ENCODE peak calls at places on chromosomes 6 and 20, in four cellular contexts. O is HepG2, C is K562, L is HCT116. E is an unnamed sample.
A peak's percentile ranks its signal among the peaks of the same experiment; 100 is the strongest.

GRCh38 chr6:10478187-10479040 is 42.7 kb upstream of the GCNT2 start:
- DNase-seq in L (peak; percentile 41), C (peak; percentile 79), O (peak; percentile 58), E (peak; percentile 52)

GRCh38 chr6:14217728-14218637 is 100.4 kb downstream of the CD83 start:
- DNase-seq in L (no peak), O (peak; percentile 14), C (no peak), E (no peak)

GRCh38 chr20:24991897-24992419 is 593 bp downstream of the APMAP start:
- DNase-seq in C (peak; percentile 28), L (no peak), O (no peak), E (no peak)

GRCh38 chr20:25389381-25389857 is 1.2 kb downstream of the ABHD12 start:
- DNase-seq in C (peak; percentile 29), L (no peak), O (no peak), E (no peak)

GRCh38 chr20:34264141-34264540 is 22.9 kb downstream of the ASIP start:
- DNase-seq in L (no peak), C (no peak), O (no peak), E (no peak)

GRCh38 chr20:45020236-45020886 is 54.0 kb downstream of the STK4 start:
- DNase-seq in O (peak; percentile 41), L (no peak), C (no peak), E (no peak)

GRCh38 chr6:14077193-14077853 is 40.2 kb upstream of the CD83 start:
- DNase-seq in C (peak; percentile 25), O (no peak), L (no peak), E (no peak)

GRCh38 chr20:49028684-49029083 is 17.4 kb upstream of the CSE1L start:
- DNase-seq in C (peak; percentile 45), O (peak; percentile 58), L (no peak), E (no peak)

GRCh38 chr6:166760288-166760687 is 133.2 kb upstream of the RPS6KA2 start:
- DNase-seq in C (no peak), O (no peak), L (no peak), E (no peak)

GRCh38 chr6:133502451-133503259 is 261.5 kb downstream of the EYA4 start:
- DNase-seq in O (no peak), L (no peak), C (no peak), E (no peak)

GRCh38 chr6:25312703-25313102 is 33.5 kb downstream of the CARMIL1 start:
- DNase-seq in O (no peak), C (no peak), L (peak; percentile 13), E (no peak)

GRCh38 chr6:154766993-154767392 is 33.8 kb downstream of the SCAF8 start:
- DNase-seq in L (no peak), C (no peak), O (no peak), E (no peak)

GRCh38 chr20:17995967-17996819 is 27.4 kb downstream of the MGME1 start:
- DNase-seq in O (peak; percentile 70), C (peak; percentile 55), L (peak; percentile 26), E (no peak)

GRCh38 chr20:3754258-3754595 is 13.3 kb downstream of the ADISSP start:
- DNase-seq in L (no peak), O (no peak), C (no peak), E (no peak)

GRCh38 chr20:2691663-2692035 is 931 bp upstream of the EBF4 start:
- DNase-seq in O (no peak), C (no peak), L (no peak), E (no peak)

GRCh38 chr6:130769812-130770211 is 57.4 kb upstream of the SMLR1 start:
- DNase-seq in L (no peak), O (no peak), C (no peak), E (no peak)

GRCh38 chr20:50312682-50313187 is 122.1 kb downstream of the CEBPB start:
- DNase-seq in O (no peak), L (no peak), C (no peak), E (no peak)

GRCh38 chr6:41713161-41713649 is 22.2 kb downstream of the TFEB start:
- DNase-seq in O (no peak), L (no peak), C (no peak), E (no peak)

GRCh38 chr6:11509471-11509870 is 28.1 kb upstream of the TMEM170B start:
- DNase-seq in C (no peak), O (no peak), L (no peak), E (no peak)

GRCh38 chr6:39361657-39362486 is 39.4 kb upstream of the KCNK16 start:
- DNase-seq in L (peak; percentile 48), O (peak; percentile 45), C (peak; percentile 75), E (peak; percentile 38)

GRCh38 chr20:46717818-46718541 is 8.5 kb downstream of the SLC2A10 start:
- DNase-seq in L (no peak), C (no peak), O (no peak), E (no peak)

GRCh38 chr6:160132297-160132637 is 10.7 kb downstream of the SLC22A1 start:
- DNase-seq in L (no peak), C (no peak), O (no peak), E (no peak)

GRCh38 chr20:40648505-40649072 is 40.4 kb downstream of the MAFB start:
- DNase-seq in C (no peak), L (no peak), O (peak; percentile 49), E (no peak)

GRCh38 chr20:42530855-42531674 is 658.6 kb downstream of the PTPRT start:
- DNase-seq in L (no peak), C (peak; percentile 38), O (peak; percentile 35), E (peak; percentile 25)

GRCh38 chr6:167819640-167820039 is 7.1 kb upstream of the AFDN start:
- DNase-seq in C (no peak), O (no peak), L (no peak), E (no peak)

GRCh38 chr6:2943564-2943955 is 27.8 kb downstream of the SERPINB6 start:
- DNase-seq in O (no peak), C (no peak), L (no peak), E (no peak)

GRCh38 chr6:90219168-90219985 is 77.3 kb downstream of the BACH2 start:
- DNase-seq in L (no peak), C (peak; percentile 21), O (no peak), E (no peak)

GRCh38 chr6:154931741-154932424 is 63.2 kb upstream of the TIAM2 start:
- DNase-seq in L (no peak), C (no peak), O (peak; percentile 41), E (no peak)

GRCh38 chr6:127102859-127103258 is 15.6 kb upstream of the RSPO3 start:
- DNase-seq in C (no peak), L (no peak), O (no peak), E (no peak)

GRCh38 chr6:22248513-22249308 is 48.1 kb downstream of the PRL start:
- DNase-seq in L (no peak), C (no peak), O (peak; percentile 6), E (no peak)

GRCh38 chr6:46473866-46474265 is 17.4 kb downstream of the RCAN2 start:
- DNase-seq in L (no peak), O (no peak), C (no peak), E (no peak)

GRCh38 chr20:38139156-38139912 is 25.7 kb downstream of the TGM2 start:
- DNase-seq in C (no peak), L (no peak), O (no peak), E (no peak)

GRCh38 chr20:38138086-38138777 is 26.8 kb downstream of the TGM2 start:
- DNase-seq in O (no peak), C (no peak), L (no peak), E (no peak)

GRCh38 chr20:38141889-38142494 is 23.1 kb downstream of the TGM2 start:
- DNase-seq in C (no peak), O (no peak), L (no peak), E (no peak)

GRCh38 chr20:38141154-38141888 is 23.7 kb downstream of the TGM2 start:
- DNase-seq in L (no peak), O (no peak), C (peak; percentile 53), E (no peak)

DNA sequence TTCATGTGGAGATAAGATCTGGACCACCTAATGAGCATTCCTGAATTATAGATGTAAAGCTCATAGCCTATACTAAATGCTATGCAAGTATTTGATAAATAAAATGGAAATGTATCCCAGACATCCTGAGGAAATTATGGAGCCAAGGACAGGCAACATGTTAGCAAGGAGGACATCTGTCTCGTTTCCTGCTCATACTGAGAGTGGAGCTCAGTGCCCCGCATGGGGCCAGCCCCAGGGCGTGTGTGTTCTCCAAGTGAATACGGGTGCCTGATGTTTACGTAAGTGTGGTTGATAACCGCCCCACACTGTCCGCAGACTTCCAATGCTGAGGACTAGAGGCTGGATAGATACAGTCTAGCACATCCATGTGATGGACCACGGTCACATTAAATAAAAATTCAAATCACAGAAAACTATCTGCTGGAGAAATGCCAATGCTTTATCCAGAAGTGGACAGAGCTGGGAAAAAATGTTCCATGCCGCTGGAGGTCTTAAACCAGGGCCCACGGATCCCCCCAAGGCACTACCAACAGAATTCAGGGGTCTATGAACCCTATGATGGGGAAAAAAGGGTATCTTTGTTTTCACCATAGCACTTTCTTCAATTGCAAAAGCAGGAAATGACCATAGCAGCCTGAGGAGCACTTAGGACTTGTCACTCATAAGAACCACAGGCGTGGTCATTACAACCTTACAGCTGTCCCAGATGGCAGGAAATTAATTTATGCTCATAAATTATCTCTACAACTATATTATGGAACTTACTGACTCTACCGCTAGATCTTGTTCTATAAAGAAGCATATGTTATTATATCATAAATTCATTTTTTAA is 24.9 kb downstream of the TGM2 start:
- DNase-seq in L (no peak), C (no peak), O (no peak), E (no peak)
- H3K36me3 ChIP-seq in L (no peaks in the 10 kb centered on the region), C (peaks cover 73% of the 10 kb centered on the region), O (no peaks in the 10 kb centered on the region), E (peaks cover 3% of the 10 kb centered on the region)

DNA sequence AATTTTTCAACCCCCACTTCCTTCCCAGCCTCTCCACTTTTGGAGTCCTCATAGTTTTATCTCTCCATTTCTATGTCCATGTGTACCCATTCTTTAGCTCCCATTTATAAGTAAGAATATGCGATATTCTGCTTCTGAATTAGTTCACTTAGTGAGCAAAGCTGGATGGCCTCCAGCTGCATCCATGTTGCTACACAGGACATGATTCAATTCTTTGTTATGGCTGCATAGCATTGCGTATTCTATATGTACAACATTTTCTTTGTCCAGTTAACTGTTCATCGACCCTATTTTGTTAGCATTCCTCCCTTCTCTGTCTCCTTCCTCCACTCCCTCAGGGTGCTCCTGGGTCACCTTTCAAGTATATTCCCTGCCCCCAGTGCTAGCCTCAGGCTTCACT is 210.0 kb upstream of the SSTR4 start:
- DNase-seq in C (no peak), O (no peak), L (no peak), E (no peak)
- TF ChIP-seq TCF7L2 in C (no peak), O (no peak), L (no peak), E (no peak)

GRCh38 chr20:62545901-62546525 is 70.2 kb upstream of the GATA5 start:
- DNase-seq in O (no peak), L (no peak), C (no peak), E (no peak)
- H3K36me3 ChIP-seq in O (no peaks in the 10 kb centered on the region), L (no peaks in the 10 kb centered on the region), C (no peaks in the 10 kb centered on the region), E (no peaks in the 10 kb centered on the region)

GRCh38 chr6:149905371-149905910 is 7.5 kb upstream of the RAET1E start:
- DNase-seq in C (no peak), O (no peak), L (no peak), E (no peak)
- TF ChIP-seq TCF7L2 in C (no peak), O (no peak), L (no peak), E (no peak)